ENCODE peak calls at places on chromosomes 1 and 21, in four cellular contexts. One of them, this sample, is unnamed.

GRCh38 chr1:6490181-6491075 is 1.0 kb downstream of the PLEKHG5 start:
- DNase-seq in HCT116: peak; percentile 59
- DNase-seq in H1: no peak
- DNase-seq in HL-60: peak; percentile 30
- DNase-seq in this sample: no peak

GRCh38 chr21:39938086-39938611 is 70.9 kb downstream of the PCP4 start:
- DNase-seq in HL-60: no peak
- DNase-seq in H1: no peak
- DNase-seq in HCT116: no peak
- DNase-seq in this sample: no peak

GRCh38 chr1:246002725-246003441 is 504.2 kb downstream of the SMYD3 start:
- DNase-seq in HL-60: peak; percentile 76
- DNase-seq in HCT116: peak; percentile 73
- DNase-seq in H1: peak; percentile 51
- DNase-seq in this sample: no peak

GRCh38 chr1:53712276-53712675 is 26.7 kb downstream of the GLIS1 start:
- DNase-seq in HCT116: no peak
- DNase-seq in H1: no peak
- DNase-seq in HL-60: no peak
- DNase-seq in this sample: no peak

GRCh38 chr1:152623203-152623844 is 421 bp upstream of the LCE3A start:
- DNase-seq in HL-60: peak; percentile 59
- DNase-seq in HCT116: no peak
- DNase-seq in H1: no peak
- DNase-seq in this sample: no peak

GRCh38 chr1:115478933-115479551 is 141.0 kb upstream of the NGF start:
- DNase-seq in HCT116: no peak
- DNase-seq in HL-60: no peak
- DNase-seq in H1: no peak
- DNase-seq in this sample: no peak

GRCh38 chr21:33801424-33802405 is 113.9 kb downstream of the ATP5PO start:
- DNase-seq in HL-60: peak; percentile 37
- DNase-seq in HCT116: peak; percentile 44
- DNase-seq in H1: no peak
- DNase-seq in this sample: peak; percentile 81

GRCh38 chr1:183218981-183219621 is 33.0 kb downstream of the LAMC2 start:
- DNase-seq in H1: no peak
- DNase-seq in HL-60: peak; percentile 37
- DNase-seq in HCT116: no peak
- DNase-seq in this sample: no peak

GRCh38 chr1:169367686-169368405 is at the start of the genes BLZF1 and NME7:
- DNase-seq in HCT116: peak; percentile 94
- DNase-seq in HL-60: peak; percentile 98
- DNase-seq in H1: peak; percentile 87
- DNase-seq in this sample: peak; percentile 93

GRCh38 chr1:59107516-59107915 is 189.4 kb upstream of the FGGY start:
- DNase-seq in HL-60: no peak
- DNase-seq in HCT116: no peak
- DNase-seq in H1: no peak
- DNase-seq in this sample: no peak

GRCh38 chr21:36120304-36120902 is 14.5 kb upstream of the CBR3 start:
- DNase-seq in H1: no peak
- DNase-seq in HCT116: no peak
- DNase-seq in HL-60: peak; percentile 77
- DNase-seq in this sample: no peak

GRCh38 chr1:1683104-1683905 is 9.3 kb downstream of the SLC35E2B start:
- DNase-seq in H1: no peak
- DNase-seq in HL-60: no peak
- DNase-seq in HCT116: no peak
- DNase-seq in this sample: no peak

GRCh38 chr1:3992103-3992556 is 92.1 kb upstream of the C1orf174 start:
- DNase-seq in H1: no peak
- DNase-seq in HCT116: peak; percentile 13
- DNase-seq in HL-60: no peak
- DNase-seq in this sample: no peak

GRCh38 chr1:47906009-47906432 is 91.2 kb downstream of the TRABD2B start:
- DNase-seq in HCT116: peak; percentile 22
- DNase-seq in H1: no peak
- DNase-seq in HL-60: no peak
- DNase-seq in this sample: no peak

GRCh38 chr1:62953643-62954042 is 169.7 kb downstream of the ATG4C start:
- DNase-seq in HL-60: no peak
- DNase-seq in H1: no peak
- DNase-seq in HCT116: no peak
- DNase-seq in this sample: no peak

GRCh38 chr1:68495532-68495931 is 1.4 kb downstream of the DEPDC1 start:
- DNase-seq in HL-60: no peak
- DNase-seq in HCT116: no peak
- DNase-seq in H1: no peak
- DNase-seq in this sample: no peak

GRCh38 chr1:187244623-187245022 is 415.9 kb downstream of the PLA2G4A start:
- DNase-seq in H1: no peak
- DNase-seq in HCT116: no peak
- DNase-seq in HL-60: no peak
- DNase-seq in this sample: peak; percentile 18

GRCh38 chr21:34781508-34781907 is 112.7 kb downstream of the CLIC6 start:
- DNase-seq in HCT116: no peak
- DNase-seq in HL-60: no peak
- DNase-seq in H1: no peak
- DNase-seq in this sample: no peak

GRCh38 chr1:15323989-15324866 is 77.2 kb downstream of the FHAD1 start:
- DNase-seq in HCT116: no peak
- DNase-seq in HL-60: no peak
- DNase-seq in H1: no peak
- DNase-seq in this sample: no peak

GRCh38 chr1:93616996-93617669 is 64.5 kb downstream of the BCAR3 start:
- DNase-seq in HL-60: no peak
- DNase-seq in H1: no peak
- DNase-seq in HCT116: no peak
- DNase-seq in this sample: no peak

GRCh38 chr1:93615201-93616150 is 66.2 kb downstream of the BCAR3 start:
- DNase-seq in H1: no peak
- DNase-seq in HL-60: no peak
- DNase-seq in HCT116: no peak
- DNase-seq in this sample: no peak

GRCh38 chr1:93616221-93616995 is 65.2 kb downstream of the BCAR3 start:
- DNase-seq in H1: no peak
- DNase-seq in HL-60: no peak
- DNase-seq in HCT116: no peak
- DNase-seq in this sample: no peak

GRCh38 chr1:93619507-93620168 is 62.0 kb downstream of the BCAR3 start:
- DNase-seq in HCT116: no peak
- DNase-seq in H1: no peak
- DNase-seq in HL-60: no peak
- DNase-seq in this sample: no peak

DNA sequence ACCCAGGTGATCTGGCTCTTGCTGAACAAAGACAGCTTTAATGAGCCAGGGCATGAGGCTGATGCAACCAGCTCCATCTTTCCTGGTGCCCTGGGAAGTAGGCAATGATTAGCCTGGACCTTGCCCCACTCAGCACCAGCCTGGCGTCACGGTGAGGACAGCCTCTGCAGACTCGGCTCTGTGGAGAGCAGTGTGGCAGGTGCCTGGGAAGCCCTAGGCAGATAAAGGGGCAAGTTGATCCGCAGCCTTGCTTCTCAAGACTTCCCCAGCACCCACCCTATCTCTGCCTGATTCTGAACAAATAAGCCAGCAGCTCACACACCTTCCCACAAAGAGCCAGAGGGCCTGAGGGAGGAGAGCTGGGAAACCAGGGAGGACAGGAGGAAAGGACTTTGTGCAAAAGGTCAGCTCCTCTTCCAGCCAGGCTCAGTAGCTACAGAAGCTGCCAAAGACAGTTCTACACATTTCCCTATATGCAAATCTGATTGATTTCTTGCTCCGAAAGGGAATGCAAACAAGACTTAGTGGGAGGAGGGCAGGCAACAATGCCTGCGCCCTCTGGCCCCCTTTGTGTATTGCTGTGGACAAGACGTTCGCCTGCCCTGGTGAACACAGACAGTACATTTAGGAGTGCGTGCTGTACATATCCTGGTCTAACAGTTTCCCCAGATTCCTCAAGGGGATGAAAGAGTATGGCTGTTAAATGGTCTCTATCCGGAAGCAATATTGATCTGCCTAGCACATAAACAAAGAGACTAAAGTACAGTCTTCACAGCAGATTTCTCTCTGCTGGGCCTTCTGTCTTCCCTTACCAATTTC is 63.8 kb downstream of the BCAR3 start:
- DNase-seq in HCT116: no peak
- DNase-seq in HL-60: no peak
- DNase-seq in H1: no peak
- DNase-seq in this sample: no peak
- TF ChIP-seq POLR2AphosphoS5 in HCT116: no peak
- TF ChIP-seq POLR2AphosphoS5 in HL-60: no peak
- TF ChIP-seq POLR2AphosphoS5 in H1: no peak
- TF ChIP-seq POLR2AphosphoS5 in this sample: no peak

DNA sequence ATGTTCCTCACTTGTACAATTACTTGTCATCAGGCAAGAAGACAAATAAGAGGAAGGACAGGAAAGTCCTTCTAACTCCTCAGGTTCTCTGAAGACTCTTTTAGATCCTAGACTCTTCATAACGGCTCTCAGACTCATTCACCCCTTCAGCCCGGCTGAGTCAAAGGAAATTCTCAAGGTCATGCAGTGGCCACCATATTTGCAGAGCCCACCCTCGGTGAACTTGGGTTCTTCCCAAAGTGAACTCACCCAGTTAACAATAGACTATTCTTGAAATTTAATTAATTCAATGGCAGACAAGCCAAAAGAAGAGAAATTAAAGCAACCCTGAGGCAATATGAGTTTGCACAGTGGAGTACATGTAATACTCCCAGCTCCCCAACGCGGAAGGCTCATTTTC is 27.7 kb upstream of the TIAM1 start:
- DNase-seq in HCT116: no peak
- DNase-seq in HL-60: no peak
- DNase-seq in H1: no peak
- DNase-seq in this sample: no peak
- H3K27ac ChIP-seq in HCT116: peak overlapping the region; percentile 60
- H3K27ac ChIP-seq in HL-60: no peak overlapping the region
- H3K27ac ChIP-seq in H1: no peak overlapping the region
- H3K27ac ChIP-seq in this sample: no peak overlapping the region

DNA sequence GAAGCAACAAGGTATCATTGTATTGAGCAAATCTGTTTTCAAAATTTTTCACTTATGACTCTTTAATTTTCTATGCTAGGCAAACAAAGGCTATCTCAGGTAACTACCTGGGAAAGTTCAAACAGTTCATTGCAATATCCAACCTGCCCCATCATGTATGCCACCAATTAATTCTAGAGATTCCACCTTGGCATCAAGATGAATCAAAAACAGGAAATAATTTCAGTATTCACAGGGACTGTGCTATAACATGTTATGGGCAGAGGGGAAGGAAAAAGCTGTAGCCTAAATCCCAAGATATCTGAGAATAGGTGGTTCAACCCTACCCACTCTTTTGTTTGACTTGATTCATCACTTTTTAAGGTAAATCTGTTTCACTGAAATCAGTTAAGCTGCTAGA is 67.5 kb upstream of the SH3GLB1 start:
- DNase-seq in HL-60: no peak
- DNase-seq in H1: no peak
- DNase-seq in HCT116: no peak
- DNase-seq in this sample: no peak
- TF ChIP-seq POLR2AphosphoS5 in HL-60: no peak
- TF ChIP-seq POLR2AphosphoS5 in H1: no peak
- TF ChIP-seq POLR2AphosphoS5 in HCT116: no peak
- TF ChIP-seq POLR2AphosphoS5 in this sample: no peak

GRCh38 chr1:10626011-10626731 is 151.4 kb downstream of the PEX14 start:
- DNase-seq in HCT116: no peak
- DNase-seq in H1: no peak
- DNase-seq in HL-60: no peak
- DNase-seq in this sample: no peak

GRCh38 chr1:10625076-10625475 is 150.3 kb downstream of the PEX14 start:
- DNase-seq in HCT116: no peak
- DNase-seq in H1: no peak
- DNase-seq in HL-60: no peak
- DNase-seq in this sample: no peak

GRCh38 chr1:10624256-10625050 is 149.7 kb downstream of the PEX14 start:
- DNase-seq in HCT116: no peak
- DNase-seq in H1: no peak
- DNase-seq in HL-60: no peak
- DNase-seq in this sample: no peak

GRCh38 chr1:10626781-10627410 is 152.1 kb downstream of the PEX14 start:
- DNase-seq in H1: no peak
- DNase-seq in HL-60: no peak
- DNase-seq in HCT116: no peak
- DNase-seq in this sample: no peak

GRCh38 chr1:10625554-10625953 is 150.8 kb downstream of the PEX14 start:
- DNase-seq in HL-60: no peak
- DNase-seq in HCT116: no peak
- DNase-seq in H1: no peak
- DNase-seq in this sample: no peak
- H3K27ac ChIP-seq in HL-60: no peak overlapping the region
- H3K27ac ChIP-seq in HCT116: no peak overlapping the region
- H3K27ac ChIP-seq in H1: no peak overlapping the region
- H3K27ac ChIP-seq in this sample: peak overlapping the region; percentile 97

GRCh38 chr1:51499694-51500093 is 19.4 kb downstream of the EPS15 start:
- DNase-seq in HCT116: no peak
- DNase-seq in HL-60: no peak
- DNase-seq in H1: no peak
- DNase-seq in this sample: no peak

GRCh38 chr1:51509773-51510172 is 9.3 kb downstream of the EPS15 start:
- DNase-seq in HL-60: no peak
- DNase-seq in HCT116: no peak
- DNase-seq in H1: no peak
- DNase-seq in this sample: no peak

GRCh38 chr1:51506537-51506936 is 12.5 kb downstream of the EPS15 start:
- DNase-seq in HCT116: no peak
- DNase-seq in HL-60: no peak
- DNase-seq in H1: no peak
- DNase-seq in this sample: no peak

GRCh38 chr1:51504806-51505525 is 14.1 kb downstream of the EPS15 start:
- DNase-seq in H1: no peak
- DNase-seq in HCT116: no peak
- DNase-seq in HL-60: no peak
- DNase-seq in this sample: no peak
- TF ChIP-seq POLR2AphosphoS5 in H1: no peak
- TF ChIP-seq POLR2AphosphoS5 in HCT116: no peak
- TF ChIP-seq POLR2AphosphoS5 in HL-60: no peak
- TF ChIP-seq POLR2AphosphoS5 in this sample: no peak

This sample was measured in SK-N-MC.